ENCODE peak calls at places on chromosome 19, in six cellular contexts. One of them, this sample, is unnamed.

GRCh38 chr19:3161453-3161852 is 17.1 kb upstream of the S1PR4 start:
- DNase-seq in Calu3: no peak
- DNase-seq in GM12864: no peak
- DNase-seq in tibial artery: no peak
- DNase-seq in breast epithelium: no peak
- DNase-seq in A549: peak; percentile 34
- DNase-seq in this sample: no peak

GRCh38 chr19:53844849-53845246 is 20.7 kb upstream of the NLRP12 start:
- DNase-seq in breast epithelium: no peak
- DNase-seq in A549: no peak
- DNase-seq in Calu3: no peak
- DNase-seq in tibial artery: no peak
- DNase-seq in GM12864: no peak
- DNase-seq in this sample: no peak

GRCh38 chr19:522726-523125 is 8.8 kb upstream of the CDC34 start:
- DNase-seq in GM12864: no peak
- DNase-seq in breast epithelium: no peak
- DNase-seq in Calu3: no peak
- DNase-seq in tibial artery: no peak
- DNase-seq in A549: no peak
- DNase-seq in this sample: no peak

GRCh38 chr19:15812059-15812722 is 3.3 kb downstream of the OR10H1 start:
- DNase-seq in tibial artery: no peak
- DNase-seq in Calu3: no peak
- DNase-seq in A549: no peak
- DNase-seq in GM12864: no peak
- DNase-seq in breast epithelium: no peak
- DNase-seq in this sample: no peak

GRCh38 chr19:34337747-34338146 is 27.2 kb upstream of the GPI start:
- DNase-seq in tibial artery: no peak
- DNase-seq in Calu3: no peak
- DNase-seq in GM12864: no peak
- DNase-seq in breast epithelium: no peak
- DNase-seq in A549: no peak
- DNase-seq in this sample: no peak

GRCh38 chr19:58558623-58559274 is 338 bp upstream of the UBE2M start:
- DNase-seq in GM12864: peak; percentile 95
- DNase-seq in Calu3: peak; percentile 100
- DNase-seq in A549: peak; percentile 93
- DNase-seq in breast epithelium: peak; percentile 99
- DNase-seq in tibial artery: peak; percentile 98
- DNase-seq in this sample: peak; percentile 99

GRCh38 chr19:35975608-35976214 is 19.3 kb upstream of the SDHAF1 start:
- DNase-seq in tibial artery: no peak
- DNase-seq in Calu3: peak; percentile 25
- DNase-seq in breast epithelium: no peak
- DNase-seq in A549: peak; percentile 64
- DNase-seq in GM12864: no peak
- DNase-seq in this sample: no peak

GRCh38 chr19:1379126-1379905 is 4.4 kb upstream of the NDUFS7 start:
- DNase-seq in GM12864: no peak
- DNase-seq in breast epithelium: no peak
- DNase-seq in tibial artery: no peak
- DNase-seq in Calu3: no peak
- DNase-seq in A549: no peak
- DNase-seq in this sample: no peak

GRCh38 chr19:40610396-40611064 is 9.4 kb downstream of the LTBP4 start:
- DNase-seq in tibial artery: peak; percentile 58
- DNase-seq in breast epithelium: peak; percentile 70
- DNase-seq in GM12864: no peak
- DNase-seq in A549: no peak
- DNase-seq in Calu3: no peak
- DNase-seq in this sample: peak; percentile 88

GRCh38 chr19:58054792-58055482 is 4.1 kb upstream of the ZNF135 start:
- DNase-seq in breast epithelium: peak; percentile 36
- DNase-seq in GM12864: no peak
- DNase-seq in tibial artery: no peak
- DNase-seq in A549: no peak
- DNase-seq in Calu3: no peak
- DNase-seq in this sample: no peak

GRCh38 chr19:9586764-9587163 is 2.5 kb upstream of the ZNF121 start:
- DNase-seq in A549: no peak
- DNase-seq in GM12864: peak; percentile 48
- DNase-seq in Calu3: peak; percentile 72
- DNase-seq in tibial artery: peak; percentile 23
- DNase-seq in breast epithelium: peak; percentile 70
- DNase-seq in this sample: peak; percentile 18

GRCh38 chr19:29858000-29858596 is 46.3 kb downstream of the CCNE1 start:
- DNase-seq in GM12864: no peak
- DNase-seq in tibial artery: no peak
- DNase-seq in breast epithelium: no peak
- DNase-seq in Calu3: peak; percentile 67
- DNase-seq in A549: peak; percentile 60
- DNase-seq in this sample: peak; percentile 61

GRCh38 chr19:18590273-18591272 is 2.0 kb downstream of the REX1BD start:
- DNase-seq in A549: peak; percentile 59
- DNase-seq in tibial artery: peak; percentile 62
- DNase-seq in Calu3: no peak
- DNase-seq in breast epithelium: peak; percentile 82
- DNase-seq in GM12864: no peak
- DNase-seq in this sample: peak; percentile 87

GRCh38 chr19:35476149-35476548 is 14.1 kb downstream of the KRTDAP start:
- DNase-seq in GM12864: no peak
- DNase-seq in Calu3: peak; percentile 23
- DNase-seq in breast epithelium: no peak
- DNase-seq in A549: no peak
- DNase-seq in tibial artery: no peak
- DNase-seq in this sample: no peak

GRCh38 chr19:3367572-3368440 is 1.4 kb downstream of the NFIC start:
- DNase-seq in Calu3: no peak
- DNase-seq in GM12864: no peak
- DNase-seq in breast epithelium: no peak
- DNase-seq in tibial artery: no peak
- DNase-seq in A549: no peak
- DNase-seq in this sample: peak; percentile 59

GRCh38 chr19:28492616-28493015 is 720.3 kb downstream of the UQCRFS1 start:
- DNase-seq in GM12864: no peak
- DNase-seq in tibial artery: no peak
- DNase-seq in breast epithelium: no peak
- DNase-seq in Calu3: no peak
- DNase-seq in A549: no peak
- DNase-seq in this sample: no peak

GRCh38 chr19:48616491-48617056 is 1.7 kb upstream of the FAM83E start:
- DNase-seq in GM12864: no peak
- DNase-seq in breast epithelium: no peak
- DNase-seq in Calu3: no peak
- DNase-seq in A549: no peak
- DNase-seq in tibial artery: no peak
- DNase-seq in this sample: no peak

GRCh38 chr19:35304036-35304435 is 12.1 kb downstream of the MAG start:
- DNase-seq in breast epithelium: no peak
- DNase-seq in GM12864: no peak
- DNase-seq in tibial artery: no peak
- DNase-seq in A549: no peak
- DNase-seq in Calu3: no peak
- DNase-seq in this sample: no peak

GRCh38 chr19:51440846-51441409 is 17.3 kb downstream of the SIGLEC8 start:
- DNase-seq in A549: no peak
- DNase-seq in GM12864: no peak
- DNase-seq in Calu3: no peak
- DNase-seq in tibial artery: no peak
- DNase-seq in breast epithelium: no peak
- DNase-seq in this sample: no peak

GRCh38 chr19:51441410-51442390 is 16.6 kb downstream of the SIGLEC8 start:
- DNase-seq in GM12864: peak; percentile 91
- DNase-seq in Calu3: peak; percentile 18
- DNase-seq in A549: no peak
- DNase-seq in tibial artery: no peak
- DNase-seq in breast epithelium: no peak
- DNase-seq in this sample: no peak

GRCh38 chr19:51433092-51433491 is 15.7 kb upstream of the SIGLEC10 start:
- DNase-seq in GM12864: no peak
- DNase-seq in tibial artery: no peak
- DNase-seq in Calu3: no peak
- DNase-seq in breast epithelium: no peak
- DNase-seq in A549: no peak
- DNase-seq in this sample: no peak

GRCh38 chr19:51440052-51440451 is 18.2 kb downstream of the SIGLEC8 start:
- DNase-seq in breast epithelium: no peak
- DNase-seq in A549: no peak
- DNase-seq in tibial artery: no peak
- DNase-seq in GM12864: no peak
- DNase-seq in Calu3: no peak
- DNase-seq in this sample: no peak

DNA sequence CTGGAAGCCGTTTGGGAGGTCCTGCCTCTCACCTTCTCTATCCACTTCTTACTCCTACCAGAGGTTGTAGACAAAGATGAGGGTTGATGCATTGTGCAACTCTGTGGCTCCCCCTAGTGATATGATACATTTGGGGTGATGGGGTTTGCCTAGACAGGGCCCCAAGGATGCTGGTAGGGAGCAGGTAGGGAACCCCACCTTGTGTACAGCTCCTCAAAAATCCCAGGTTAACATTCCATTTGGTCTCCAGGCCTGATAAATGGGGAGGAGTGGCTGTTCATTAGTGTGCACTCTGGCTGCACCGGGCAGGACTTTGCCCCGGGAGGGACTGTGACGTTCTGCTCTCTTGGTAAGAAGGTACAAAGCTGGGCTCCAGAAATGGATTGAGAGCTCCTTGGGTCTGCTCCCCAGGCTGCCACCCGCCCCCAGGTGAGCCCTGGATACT is 19.2 kb downstream of the SIGLEC8 start:
- DNase-seq in GM12864: no peak
- DNase-seq in breast epithelium: no peak
- DNase-seq in tibial artery: no peak
- DNase-seq in Calu3: peak; percentile 32
- DNase-seq in A549: no peak
- DNase-seq in this sample: no peak
- TF ChIP-seq CTCF in GM12864: peak; percentile 70
- TF ChIP-seq CTCF in breast epithelium: no peak
- TF ChIP-seq CTCF in tibial artery: no peak
- TF ChIP-seq CTCF in Calu3: peak; percentile 29
- TF ChIP-seq CTCF in A549: no peak
- TF ChIP-seq CTCF in this sample: peak; percentile 10

GRCh38 chr19:56764296-56764695 is 76.2 kb downstream of the PEG3 start:
- DNase-seq in A549: no peak
- DNase-seq in GM12864: no peak
- DNase-seq in breast epithelium: no peak
- DNase-seq in tibial artery: no peak
- DNase-seq in Calu3: no peak
- DNase-seq in this sample: no peak
- TF ChIP-seq CTCF in A549: no peak
- TF ChIP-seq CTCF in GM12864: peak; percentile 15
- TF ChIP-seq CTCF in breast epithelium: no peak
- TF ChIP-seq CTCF in tibial artery: no peak
- TF ChIP-seq CTCF in Calu3: no peak
- TF ChIP-seq CTCF in this sample: no peak

GRCh38 chr19:31316201-31316951 is 32.9 kb downstream of the TSHZ3 start:
- DNase-seq in breast epithelium: no peak
- DNase-seq in tibial artery: peak; percentile 54
- DNase-seq in A549: no peak
- DNase-seq in GM12864: no peak
- DNase-seq in Calu3: no peak
- DNase-seq in this sample: no peak

GRCh38 chr19:31315621-31316011 is 33.6 kb downstream of the TSHZ3 start:
- DNase-seq in breast epithelium: no peak
- DNase-seq in GM12864: no peak
- DNase-seq in Calu3: no peak
- DNase-seq in tibial artery: no peak
- DNase-seq in A549: no peak
- DNase-seq in this sample: no peak

GRCh38 chr19:31314156-31314555 is 35.1 kb downstream of the TSHZ3 start:
- DNase-seq in GM12864: no peak
- DNase-seq in tibial artery: no peak
- DNase-seq in A549: no peak
- DNase-seq in Calu3: no peak
- DNase-seq in breast epithelium: no peak
- DNase-seq in this sample: no peak

GRCh38 chr19:31313291-31314030 is 35.8 kb downstream of the TSHZ3 start:
- DNase-seq in A549: no peak
- DNase-seq in GM12864: no peak
- DNase-seq in Calu3: no peak
- DNase-seq in breast epithelium: no peak
- DNase-seq in tibial artery: no peak
- DNase-seq in this sample: no peak

GRCh38 chr19:31314849-31315620 is 34.2 kb downstream of the TSHZ3 start:
- DNase-seq in tibial artery: no peak
- DNase-seq in GM12864: no peak
- DNase-seq in Calu3: no peak
- DNase-seq in breast epithelium: no peak
- DNase-seq in A549: no peak
- DNase-seq in this sample: no peak
- TF ChIP-seq CTCF in tibial artery: no peak
- TF ChIP-seq CTCF in GM12864: no peak
- TF ChIP-seq CTCF in Calu3: no peak
- TF ChIP-seq CTCF in breast epithelium: no peak
- TF ChIP-seq CTCF in A549: no peak
- TF ChIP-seq CTCF in this sample: no peak

DNA sequence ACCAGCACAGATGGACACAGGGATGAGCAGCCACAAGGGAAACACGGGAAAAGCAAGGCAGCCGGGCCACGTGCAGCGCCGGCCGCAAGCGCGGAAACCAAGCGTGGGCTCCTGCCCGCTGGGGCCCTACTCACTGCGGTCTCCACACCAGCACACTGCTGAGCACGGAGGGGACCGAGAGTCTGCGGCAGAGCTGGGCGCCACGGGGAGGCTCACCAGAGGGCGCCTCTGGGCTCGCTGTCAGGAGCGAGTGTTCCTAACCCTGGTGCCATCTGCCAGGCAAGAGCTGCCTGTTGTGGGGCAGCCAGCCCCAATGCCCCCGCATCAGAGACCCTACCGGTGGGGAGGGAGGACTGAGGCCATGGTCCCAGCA is 26.5 kb downstream of the MPND start:
- DNase-seq in tibial artery: no peak
- DNase-seq in GM12864: no peak
- DNase-seq in breast epithelium: no peak
- DNase-seq in Calu3: no peak
- DNase-seq in A549: no peak
- DNase-seq in this sample: peak; percentile 78
- TF ChIP-seq CTCF in tibial artery: no peak
- TF ChIP-seq CTCF in GM12864: peak; percentile 66
- TF ChIP-seq CTCF in breast epithelium: peak; percentile 25
- TF ChIP-seq CTCF in Calu3: no peak
- TF ChIP-seq CTCF in A549: peak; percentile 23
- TF ChIP-seq CTCF in this sample: peak; percentile 58

This sample was measured in psoas muscle.